ENCODE peak calls at places on chromosomes 13 and 19, in four cellular contexts. Z is WERI-Rb-1; A is memory B cell; H is stimulated activated CD4-positive, alpha-beta T cell treated with anti-CD3 and anti-CD28 coated beads, Interleukin-1b, Interleukin-23, amount 100 ng/mL, for 4 hours. D is an unnamed sample.

GRCh38 chr13:67308004-67308772 is 78.1 kb upstream of the PCDH9 start:
- DNase-seq in Z (no peak), H (no peak), A (no peak), D (no peak)

GRCh38 chr13:90427322-90428272 is 919.9 kb upstream of the MIR17HG start:
- DNase-seq in Z (no peak), H (no peak), A (no peak), D (no peak)

GRCh38 chr19:30425885-30426838 is 54.0 kb downstream of the ZNF536 start:
- DNase-seq in H (no peak), Z (no peak), A (no peak), D (no peak)

GRCh38 chr13:27857271-27857670 is 62.5 kb upstream of the PDX1 start:
- DNase-seq in H (no peak), Z (no peak), A (no peak), D (no peak)

GRCh38 chr19:8206147-8207087 is 2.8 kb upstream of the CERS4 start:
- DNase-seq in A (no peak), H (no peak), Z (no peak), D (no peak)

GRCh38 chr13:109584844-109585361 is 201.5 kb downstream of the IRS2 start:
- DNase-seq in Z (no peak), A (no peak), H (no peak), D (no peak)

GRCh38 chr19:3575949-3576673 is 3.4 kb downstream of the HMG20B start:
- DNase-seq in H (no peak), A (no peak), Z (no peak), D (peak; percentile 2)

GRCh38 chr19:38321646-38322323 is 2.1 kb downstream of the KCNK6 start:
- DNase-seq in H (no peak), A (no peak), Z (no peak), D (no peak)

GRCh38 chr19:47766359-47766620 is 12.2 kb upstream of the SELENOW start:
- DNase-seq in A (no peak), H (no peak), Z (no peak), D (no peak)

GRCh38 chr13:104024416-104025170 is 958.4 kb upstream of the SLC10A2 start:
- DNase-seq in A (no peak), H (no peak), Z (no peak), D (no peak)

GRCh38 chr13:99908129-99908805 is 63.3 kb downstream of the ZIC5 start:
- DNase-seq in A (no peak), H (no peak), Z (no peak), D (no peak)

GRCh38 chr13:41905600-41906254 is 55.2 kb downstream of the VWA8 start:
- DNase-seq in A (no peak), Z (no peak), H (no peak), D (peak; percentile 13)

GRCh38 chr19:51514866-51515481 is 13.4 kb upstream of the SIGLEC12 start:
- DNase-seq in H (peak; percentile 25), A (no peak), Z (no peak), D (peak; percentile 48)

GRCh38 chr19:1309977-1310852 is 24.5 kb downstream of the EFNA2 start:
- DNase-seq in Z (no peak), H (no peak), A (no peak), D (no peak)

GRCh38 chr19:16898306-16899015 is 9.7 kb downstream of the F2RL3 start:
- DNase-seq in A (no peak), Z (no peak), H (no peak), D (no peak)

GRCh38 chr13:40189885-40190655 is 476.4 kb downstream of the FOXO1 start:
- DNase-seq in H (no peak), A (no peak), Z (no peak), D (no peak)

GRCh38 chr19:8512115-8512967 is 1.6 kb downstream of the ZNF414 start:
- DNase-seq in Z (no peak), H (no peak), A (no peak), D (no peak)

GRCh38 chr19:43798546-43799409 is 3.5 kb downstream of the LYPD5 start:
- DNase-seq in A (no peak), Z (peak; percentile 51), H (peak; percentile 67), D (no peak)

GRCh38 chr13:33277946-33278345 is 7.6 kb downstream of the STARD13 start:
- DNase-seq in A (no peak), Z (no peak), H (no peak), D (no peak)

GRCh38 chr13:79861731-79862130 is 380.8 kb downstream of the NDFIP2 start:
- DNase-seq in Z (no peak), H (no peak), A (no peak), D (no peak)

GRCh38 chr19:13002389-13002898 is 7.2 kb downstream of the NFIX start:
- DNase-seq in Z (no peak), H (no peak), A (no peak), D (no peak)

GRCh38 chr19:2567580-2567979 is 91.7 kb downstream of the GADD45B start:
- DNase-seq in H (no peak), A (no peak), Z (no peak), D (no peak)

GRCh38 chr19:32677657-32678056 is 2.0 kb downstream of the RGS9BP start:
- DNase-seq in Z (peak; percentile 97), A (no peak), H (no peak), D (no peak)

GRCh38 chr19:41439441-41440222 is at the start of gene DMAC2:
- DNase-seq in Z (peak; percentile 98), A (peak; percentile 69), H (peak; percentile 89), D (peak; percentile 98)

GRCh38 chr13:19984430-19985218 is 26.1 kb downstream of the ZMYM2 start:
- DNase-seq in H (no peak), Z (no peak), A (no peak), D (peak; percentile 6)

GRCh38 chr13:113179374-113180230 is 21.2 kb downstream of the PROZ start:
- DNase-seq in Z (no peak), H (no peak), A (no peak), D (no peak)

GRCh38 chr19:53659292-53659691 is 27.5 kb downstream of the DPRX start:
- DNase-seq in H (no peak), A (no peak), Z (peak; percentile 9), D (peak; percentile 58)

GRCh38 chr13:23889598-23890224 is 511 bp upstream of the MIPEP start:
- DNase-seq in Z (peak; percentile 74), H (no peak), A (no peak), D (no peak)

D was measured in H4.